ENCODE peak calls at places on chromosomes 5 and 9, in six cellular contexts. R is K562, V is HepG2, C is H1, L is GM12878, D is HCT116. A is an unnamed sample.
A peak's percentile ranks its signal among the peaks of the same experiment; 100 is the strongest.

GRCh38 chr9:93675336-93676150 is 99.2 kb downstream of the PHF2 start:
- DNase-seq in R (no peak), V (no peak), C (peak; percentile 39), L (no peak), D (no peak), A (no peak)

GRCh38 chr9:15249042-15249818 is 57.8 kb downstream of the TTC39B start:
- DNase-seq in R (no peak), V (no peak), C (no peak), L (no peak), D (no peak), A (peak; percentile 69)

GRCh38 chr5:55102345-55102744 is at the start of gene GZMA:
- DNase-seq in R (no peak), V (no peak), C (no peak), L (no peak), D (no peak), A (no peak)

GRCh38 chr5:135034186-135034962 is at the start of gene PITX1:
- DNase-seq in R (peak; percentile 93), V (peak; percentile 52), C (peak; percentile 80), L (no peak), D (peak; percentile 33), A (no peak)

GRCh38 chr9:109447329-109448076 is 50.6 kb downstream of the PTPN3 start:
- DNase-seq in R (no peak), V (no peak), C (no peak), L (no peak), D (no peak), A (no peak)

GRCh38 chr5:117461403-117461802 is 886.8 kb upstream of the SEMA6A start:
- DNase-seq in R (no peak), V (no peak), C (no peak), L (no peak), D (no peak), A (no peak)

GRCh38 chr5:98121036-98121936 is 652.2 kb upstream of the RGMB start:
- DNase-seq in R (no peak), V (peak; percentile 4), C (peak; percentile 46), L (no peak), D (no peak), A (no peak)

GRCh38 chr5:15637886-15638285 is 137.9 kb downstream of the FBXL7 start:
- DNase-seq in R (no peak), V (no peak), C (no peak), L (no peak), D (no peak), A (no peak)

GRCh38 chr9:128552744-128553221 is 396 bp downstream of the SPTAN1 start:
- DNase-seq in R (peak; percentile 80), V (no peak), C (peak; percentile 68), L (no peak), D (no peak), A (peak; percentile 43)

GRCh38 chr9:4425358-4426045 is 64.8 kb upstream of the SLC1A1 start:
- DNase-seq in R (no peak), V (no peak), C (no peak), L (no peak), D (no peak), A (peak; percentile 63)

GRCh38 chr9:134917431-134918373 is at the start of gene FCN1:
- DNase-seq in R (no peak), V (no peak), C (no peak), L (no peak), D (no peak), A (no peak)

GRCh38 chr5:132073231-132074013 is at the start of gene CSF2:
- DNase-seq in R (no peak), V (peak; percentile 45), C (no peak), L (no peak), D (no peak), A (peak; percentile 55)

DNA sequence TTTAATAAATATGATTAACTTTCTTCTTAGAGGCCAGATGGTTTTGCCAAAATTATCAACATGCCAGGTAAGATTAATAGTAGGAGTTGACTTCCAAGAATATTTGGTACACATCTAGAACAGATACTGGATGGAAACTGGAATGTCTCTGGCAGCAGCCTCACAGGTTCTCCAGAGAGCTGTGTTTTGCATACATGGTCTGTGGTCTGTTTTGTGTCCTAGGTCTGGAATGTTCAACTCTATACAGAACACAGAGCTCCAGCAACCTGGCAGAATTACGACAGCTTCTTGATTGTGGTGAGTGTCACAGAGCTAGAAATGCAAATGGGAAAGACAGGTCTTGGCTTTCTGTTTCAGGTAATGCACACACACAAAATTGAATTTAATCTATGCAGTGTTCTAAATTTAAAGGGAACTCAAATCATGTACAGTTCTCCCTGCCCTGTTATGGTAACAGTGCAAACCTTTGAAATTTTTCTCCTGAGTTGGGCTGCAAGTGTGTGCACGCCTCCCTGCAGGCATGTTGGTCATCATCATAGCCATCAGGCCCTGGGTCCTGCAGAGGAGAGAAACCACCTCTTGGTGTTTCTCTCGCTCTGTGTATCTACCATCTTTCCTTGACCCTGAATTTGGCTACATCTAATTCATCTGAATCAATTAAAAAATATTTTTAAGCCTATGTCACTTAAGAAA is 58.3 kb downstream of the PIK3R1 start:
- DNase-seq in R (no peak), V (no peak), C (no peak), L (no peak), D (no peak), A (no peak)
- TF ChIP-seq POLR2A in R (no peak), V (no peak), C (no peak), L (peak; percentile 33), D (no peak), A (no peak)

DNA sequence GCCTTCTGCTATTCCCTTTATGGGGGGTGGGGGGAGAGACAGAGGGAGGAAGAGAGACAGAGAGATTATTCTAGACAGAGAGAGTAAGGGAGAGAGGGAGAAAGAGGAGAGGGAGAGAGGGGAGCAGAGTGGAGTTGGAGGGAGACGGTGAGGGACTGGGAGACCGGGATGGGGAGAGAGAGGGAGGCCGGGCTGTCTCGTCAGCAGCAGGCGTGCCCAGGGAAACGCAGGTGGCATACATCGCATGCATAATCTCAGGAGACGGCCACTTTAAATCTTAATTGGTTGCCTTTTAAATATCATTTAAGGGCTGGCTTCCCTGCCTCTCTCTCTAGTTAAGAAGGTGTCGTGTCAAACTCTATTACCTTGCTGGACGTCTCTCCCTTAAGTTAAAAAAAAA is 8.4 kb downstream of the IRX4 start:
- DNase-seq in R (no peak), V (no peak), C (no peak), L (no peak), D (no peak), A (no peak)
- TF ChIP-seq EZH2 in R (no peak), V (no peak), C (no peak), L (no peak), D (no peak), A (no peak)

DNA sequence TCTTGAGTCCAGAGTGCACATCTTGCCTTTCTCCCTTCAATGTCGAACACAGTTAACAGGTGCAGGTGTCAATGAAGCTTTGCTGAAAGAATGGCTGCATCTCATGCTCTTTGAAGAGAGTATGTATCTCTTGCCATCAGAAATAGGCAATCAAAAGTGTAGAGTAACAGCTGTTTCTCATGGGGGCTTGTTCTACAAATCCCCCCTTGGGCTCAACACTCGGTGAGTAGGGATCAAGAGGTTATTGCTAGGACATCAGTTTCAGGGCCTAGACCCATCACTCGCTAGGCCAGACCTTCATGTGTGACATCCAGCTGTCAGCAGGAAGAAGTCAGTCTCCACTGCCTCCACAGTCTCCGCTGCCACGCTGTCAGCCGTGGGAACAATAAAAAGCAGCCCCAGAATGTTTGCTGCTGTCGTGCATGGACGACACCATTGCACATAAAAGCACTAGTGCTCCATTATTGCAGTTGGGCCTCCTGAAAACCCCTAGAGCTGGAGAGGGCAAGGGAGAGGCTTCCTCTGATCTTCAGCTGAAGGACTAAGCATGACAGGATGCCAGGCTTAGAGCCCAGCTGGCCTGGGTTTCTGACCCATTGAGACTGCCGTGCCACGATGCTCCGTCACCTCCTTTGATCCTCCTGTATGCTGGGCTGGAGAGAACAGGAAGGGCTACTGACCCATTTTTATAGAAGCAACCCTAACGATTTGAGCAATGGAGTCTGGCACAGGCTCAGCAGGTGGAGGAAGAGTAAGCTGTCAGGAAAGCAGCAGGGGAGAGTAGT is 23.6 kb downstream of the TRAF1 start:
- DNase-seq in R (peak; percentile 26), V (no peak), C (no peak), L (no peak), D (no peak), A (no peak)
- TF ChIP-seq POLR2AphosphoS5 in R (no peak), V (no peak), C (no peak), L (no peak), D (no peak), A (no peak)

GRCh38 chr9:25543806-25544205 is 134.4 kb downstream of the TUSC1 start:
- DNase-seq in R (no peak), V (no peak), C (no peak), L (no peak), D (no peak), A (no peak)

GRCh38 chr9:25542319-25542718 is 135.9 kb downstream of the TUSC1 start:
- DNase-seq in R (no peak), V (no peak), C (no peak), L (no peak), D (no peak), A (no peak)

DNA sequence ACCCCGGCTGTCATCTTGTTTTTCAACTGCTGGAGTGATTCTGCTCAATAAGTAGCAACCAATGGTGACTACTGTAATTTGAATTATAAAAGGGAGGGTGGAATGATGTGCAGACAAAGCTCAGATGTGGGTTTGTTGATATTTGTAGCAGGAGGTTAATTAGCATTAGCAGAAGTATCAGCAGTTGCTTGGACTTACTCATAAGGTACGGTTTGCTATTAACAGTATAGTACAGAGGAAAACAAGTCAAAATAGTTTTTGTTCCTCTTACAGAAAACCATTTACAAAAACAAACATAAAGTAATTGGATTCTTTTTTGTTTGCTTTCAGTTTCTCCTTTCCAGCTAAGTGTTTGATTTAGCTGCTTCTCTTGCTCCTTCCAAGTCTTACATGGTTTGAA is 140.4 kb downstream of the TUSC1 start:
- DNase-seq in R (no peak), V (no peak), C (no peak), L (no peak), D (no peak), A (no peak)
- TF ChIP-seq POLR2A in R (no peak), V (no peak), C (no peak), L (no peak), D (no peak), A (no peak)

A was measured in endothelial cell of umbilical vein.